ENCODE peak calls at places on chromosome 20, in five cellular contexts. C is cardiac muscle cell, N is ACHN, U is natural killer cell, Z is NCI-H446 treated with DMSO at 0.1 percent for 48 hours. J is an unnamed sample.

GRCh38 chr20:46928580-46929132 is 34.0 kb downstream of the EYA2 start:
- DNase-seq in C (no peak), U (no peak), Z (no peak), N (no peak), J (no peak)

GRCh38 chr20:50546729-50547314 is 36.6 kb downstream of the PTPN1 start:
- DNase-seq in Z (no peak), U (no peak), C (no peak), N (no peak), J (no peak)

GRCh38 chr20:38117635-38118034 is 47.4 kb downstream of the TGM2 start:
- DNase-seq in N (peak; percentile 35), C (no peak), U (no peak), Z (no peak), J (peak; percentile 46)

GRCh38 chr20:62367136-62367482 is at the start of gene LAMA5:
- DNase-seq in Z (no peak), N (peak; percentile 39), C (peak; percentile 87), U (no peak), J (peak; percentile 51)

GRCh38 chr20:48703511-48704219 is 124.1 kb downstream of the PREX1 start:
- DNase-seq in N (no peak), Z (peak; percentile 54), C (no peak), U (no peak), J (no peak)

GRCh38 chr20:1801551-1801950 is 93.7 kb upstream of the SIRPA start:
- DNase-seq in U (no peak), N (no peak), C (no peak), Z (no peak), J (no peak)

GRCh38 chr20:19129976-19130612 is 82.3 kb upstream of the SLC24A3 start:
- DNase-seq in N (no peak), U (no peak), Z (peak; percentile 71), C (no peak), J (no peak)

GRCh38 chr20:17617212-17617867 is 47.5 kb downstream of the DSTN start:
- DNase-seq in U (peak; percentile 48), Z (no peak), N (peak; percentile 54), C (peak; percentile 77), J (no peak)

GRCh38 chr20:10667077-10667401 is 6.8 kb downstream of the JAG1 start:
- DNase-seq in Z (peak; percentile 74), C (no peak), N (no peak), U (no peak), J (no peak)

GRCh38 chr20:11453430-11453829 is 464.3 kb upstream of the BTBD3 start:
- DNase-seq in Z (no peak), N (peak; percentile 44), C (no peak), U (no peak), J (peak; percentile 65)

GRCh38 chr20:20203784-20204183 is 151.5 kb downstream of the CFAP61 start:
- DNase-seq in U (no peak), N (no peak), C (no peak), Z (no peak), J (no peak)

GRCh38 chr20:41249781-41250281 is 67.7 kb downstream of the ZHX3 start:
- DNase-seq in Z (no peak), C (peak; percentile 22), N (peak; percentile 89), U (no peak), J (peak; percentile 84)

GRCh38 chr20:57093766-57094165 is 172.7 kb downstream of the BMP7 start:
- DNase-seq in Z (no peak), N (no peak), U (no peak), C (no peak), J (no peak)

GRCh38 chr20:38798266-38798665 is 7.2 kb upstream of the PPP1R16B start:
- DNase-seq in N (no peak), Z (no peak), C (no peak), U (no peak), J (no peak)

GRCh38 chr20:62834967-62835730 is 18.3 kb downstream of the COL9A3 start:
- DNase-seq in N (no peak), C (no peak), U (no peak), Z (no peak), J (no peak)

GRCh38 chr20:57617079-57617795 is 3.0 kb downstream of the ZBP1 start:
- DNase-seq in U (no peak), Z (no peak), N (no peak), C (no peak), J (no peak)

GRCh38 chr20:59992531-59992930 is 34.3 kb downstream of the CDH26 start:
- DNase-seq in Z (no peak), U (no peak), C (no peak), N (no peak), J (no peak)

GRCh38 chr20:49505518-49505917 is 23.1 kb upstream of the KCNB1 start:
- DNase-seq in U (no peak), Z (peak; percentile 54), N (peak; percentile 75), C (no peak), J (peak; percentile 79)

GRCh38 chr20:48295966-48296421 is 510.7 kb upstream of the SULF2 start:
- DNase-seq in U (no peak), C (peak; percentile 10), Z (no peak), N (peak; percentile 32), J (no peak)